ENCODE peak calls at places on chromosomes 1 and 21, in four cellular contexts. J is fibroblast of the aortic adventitia, X is HL-60, S is tibial nerve. Z is an unnamed sample.

GRCh38 chr1:22217811-22218460 is 75.0 kb upstream of the WNT4 start:
- DNase-seq in X (no peak), S (no peak), J (no peak), Z (no peak)

GRCh38 chr1:184558691-184559090 is 171.9 kb downstream of the C1orf21 start:
- DNase-seq in X (no peak), J (no peak), S (no peak), Z (no peak)

GRCh38 chr1:173042806-173043205 is 7.9 kb downstream of the TNFSF18 start:
- DNase-seq in S (no peak), X (no peak), J (no peak), Z (peak)

GRCh38 chr1:84780000-84780716 is 89.9 kb upstream of the SSX2IP start:
- DNase-seq in X (peak), J (peak), S (no peak), Z (peak)

GRCh38 chr1:145965119-145965744 is 742 bp downstream of the POLR3GL start:
- DNase-seq in X (no peak), J (no peak), S (no peak), Z (no peak)

GRCh38 chr1:32742956-32743355 is 40.4 kb upstream of the SYNC start:
- DNase-seq in S (no peak), X (no peak), J (no peak), Z (no peak)

GRCh38 chr1:178533547-178533946 is 20.6 kb downstream of the TEX35 start:
- DNase-seq in S (no peak), J (no peak), X (no peak), Z (no peak)

GRCh38 chr1:234957330-234958065 is 171.1 kb downstream of the TOMM20 start:
- DNase-seq in S (no peak), J (peak), X (no peak), Z (peak)

GRCh38 chr1:107010582-107010981 is 45.9 kb upstream of the PRMT6 start:
- DNase-seq in X (no peak), S (no peak), J (no peak), Z (no peak)

GRCh38 chr21:45460611-45461368 is 55.8 kb downstream of the COL18A1 start:
- DNase-seq in J (peak), S (no peak), X (no peak), Z (peak)

GRCh38 chr1:226939439-226940028 is 560 bp upstream of the COQ8A start:
- DNase-seq in S (no peak), X (peak), J (no peak), Z (no peak)

GRCh38 chr1:168301664-168302320 is 21.1 kb downstream of the TBX19 start:
- DNase-seq in X (no peak), J (peak), S (no peak), Z (peak)

GRCh38 chr1:14915356-14916054 is 238.0 kb upstream of the TMEM51 start:
- DNase-seq in J (peak), X (peak), S (no peak), Z (peak)

GRCh38 chr1:238672262-238672661 is 714.1 kb upstream of the CHRM3 start:
- DNase-seq in X (no peak), J (peak), S (no peak), Z (no peak)

GRCh38 chr1:23426828-23427227 is 2.3 kb upstream of the TCEA3 start:
- DNase-seq in S (no peak), J (no peak), X (no peak), Z (no peak)

GRCh38 chr1:10181154-10181553 is 29.2 kb upstream of the KIF1B start:
- DNase-seq in J (no peak), X (no peak), S (no peak), Z (no peak)

GRCh38 chr1:63662846-63663245 is 69.6 kb downstream of the PGM1 start:
- DNase-seq in X (no peak), S (no peak), J (peak), Z (peak)

GRCh38 chr1:24065314-24065713 is 46.6 kb downstream of the MYOM3 start:
- DNase-seq in J (no peak), S (no peak), X (no peak), Z (no peak)

GRCh38 chr1:243730499-243731150 is 119.4 kb downstream of the AKT3 start:
- DNase-seq in X (peak), S (no peak), J (no peak), Z (no peak)

GRCh38 chr1:153679337-153680119 is 1.0 kb downstream of the NPR1 start:
- DNase-seq in S (no peak), J (no peak), X (no peak), Z (peak)

GRCh38 chr1:156122519-156123355 is 8.2 kb downstream of the LMNA start:
- DNase-seq in S (no peak), J (peak), X (no peak), Z (peak)

GRCh38 chr1:7752512-7753417 is 18.3 kb upstream of the VAMP3 start:
- DNase-seq in S (peak), J (peak), X (peak), Z (peak)

GRCh38 chr1:101026394-101026788 is 807 bp upstream of the DPH5 start:
- DNase-seq in J (no peak), X (no peak), S (no peak), Z (no peak)

GRCh38 chr1:45928486-45929205 is 125.2 kb downstream of the MAST2 start:
- DNase-seq in X (no peak), J (no peak), S (no peak), Z (no peak)

GRCh38 chr1:71414229-71414628 is 333.4 kb upstream of the ZRANB2 start:
- DNase-seq in S (no peak), X (peak), J (no peak), Z (peak)

DNA sequence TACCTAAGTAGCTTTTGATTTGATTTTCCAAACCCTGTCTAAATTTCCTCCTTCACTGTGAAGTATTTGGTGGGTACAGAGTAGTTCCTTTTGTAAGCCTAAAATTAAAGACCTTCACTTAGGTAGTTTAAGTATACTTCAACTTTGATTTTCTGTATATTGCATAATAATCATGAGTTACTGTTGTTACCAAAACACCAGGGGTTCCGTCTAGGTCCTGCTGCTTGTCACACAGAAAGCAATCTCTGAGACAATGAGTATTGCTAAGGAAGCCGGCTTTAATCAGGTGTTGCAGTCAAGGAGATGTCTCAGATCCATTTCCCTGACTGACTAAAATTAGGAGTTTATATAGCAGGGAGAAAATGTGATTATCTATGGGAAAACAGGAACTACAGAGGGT is 15.3 kb downstream of the RPS6KC1 start:
- DNase-seq in J (no peak), X (no peak), S (no peak), Z (no peak)
- TF ChIP-seq CTCF in J (no peak), X (no peak), S (no peak), Z (no peak)

DNA sequence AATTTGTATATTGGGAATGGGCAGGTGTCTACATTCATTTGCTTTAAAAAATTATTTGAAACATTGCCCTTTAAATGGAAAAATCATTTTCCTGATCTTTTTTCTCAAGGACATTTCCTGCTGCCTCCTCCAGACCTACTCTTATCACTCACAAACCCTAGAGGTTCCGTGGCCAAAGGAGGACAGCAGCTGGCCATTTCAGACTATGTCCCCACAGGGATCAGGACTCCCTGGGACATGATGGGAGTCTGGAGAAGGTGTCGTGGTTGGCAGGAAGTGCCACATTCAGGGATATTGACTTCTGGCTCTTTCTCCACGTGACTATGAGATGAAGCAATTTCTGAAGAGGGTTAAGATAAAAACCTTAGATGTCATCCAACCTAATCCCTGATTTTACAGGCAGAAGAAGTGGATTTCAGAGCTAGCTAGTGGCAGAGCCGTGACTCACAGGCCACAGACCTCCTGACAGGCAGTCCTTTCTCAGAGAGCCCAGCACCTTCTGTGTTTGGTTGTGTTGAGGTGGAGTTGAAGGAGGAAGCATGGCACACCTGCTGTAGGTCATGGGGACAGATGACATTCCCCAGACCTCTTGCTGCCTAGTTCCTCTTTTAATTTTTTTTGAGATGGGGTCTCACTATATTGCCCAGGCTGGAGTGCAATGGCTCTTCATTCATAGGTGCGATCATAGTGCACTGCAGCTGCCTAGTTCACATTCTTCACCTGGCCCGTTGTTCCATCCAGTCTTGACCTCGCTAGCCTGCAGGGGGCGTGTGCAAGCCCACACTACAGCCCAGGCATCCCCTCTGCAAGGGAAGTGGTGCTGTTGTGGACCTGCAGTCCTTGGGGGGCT is 25.5 kb upstream of the IL10 start:
- DNase-seq in X (no peak), J (peak), S (no peak), Z (peak)
- TF ChIP-seq CTCF in X (peak), J (peak), S (no peak), Z (peak)

GRCh38 chr1:219568728-219569127 is 44.2 kb downstream of the ZC3H11B start:
- DNase-seq in J (no peak), S (no peak), X (no peak), Z (no peak)

GRCh38 chr1:219563568-219563967 is 49.3 kb downstream of the ZC3H11B start:
- DNase-seq in J (no peak), S (no peak), X (no peak), Z (no peak)

GRCh38 chr1:219573158-219573557 is 39.7 kb downstream of the ZC3H11B start:
- DNase-seq in S (no peak), X (no peak), J (no peak), Z (no peak)

GRCh38 chr1:219564072-219564471 is 48.8 kb downstream of the ZC3H11B start:
- DNase-seq in X (no peak), J (no peak), S (no peak), Z (no peak)

DNA sequence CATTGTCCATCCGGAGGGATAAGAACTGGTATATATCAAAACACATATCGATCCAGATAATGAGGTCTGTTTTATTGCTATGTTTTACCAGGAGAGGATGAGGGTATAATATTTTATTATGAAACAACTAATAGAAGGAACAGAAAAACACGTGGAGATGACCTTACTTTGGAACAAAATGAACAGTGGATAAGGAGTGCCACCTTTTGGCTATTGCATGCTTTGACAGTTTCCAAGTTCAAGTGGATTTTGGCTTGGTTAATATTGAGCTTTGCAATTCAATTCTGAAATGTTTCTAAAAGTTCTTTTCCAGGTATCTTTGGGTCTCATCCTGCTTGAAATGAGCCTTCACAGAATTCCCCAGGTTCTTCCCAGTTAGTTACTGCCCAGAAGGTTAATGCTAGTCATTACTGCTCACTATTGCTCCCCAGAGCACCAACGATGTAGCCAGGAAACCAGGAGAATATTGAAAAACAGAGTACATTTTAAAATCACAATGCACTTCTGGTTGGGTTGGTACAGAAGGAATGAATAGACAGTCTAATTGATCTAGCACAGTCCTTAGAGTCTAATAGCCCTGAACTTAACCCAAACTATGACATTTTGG is 45.5 kb downstream of the ZC3H11B start:
- DNase-seq in J (peak), X (no peak), S (no peak), Z (peak)
- TF ChIP-seq CTCF in J (peak), X (peak), S (peak), Z (peak)

GRCh38 chr21:31548688-31549087 is 110.8 kb upstream of the SOD1 start:
- DNase-seq in S (no peak), J (no peak), X (no peak), Z (no peak)
- TF ChIP-seq CTCF in S (no peak), J (no peak), X (no peak), Z (no peak)

DNA sequence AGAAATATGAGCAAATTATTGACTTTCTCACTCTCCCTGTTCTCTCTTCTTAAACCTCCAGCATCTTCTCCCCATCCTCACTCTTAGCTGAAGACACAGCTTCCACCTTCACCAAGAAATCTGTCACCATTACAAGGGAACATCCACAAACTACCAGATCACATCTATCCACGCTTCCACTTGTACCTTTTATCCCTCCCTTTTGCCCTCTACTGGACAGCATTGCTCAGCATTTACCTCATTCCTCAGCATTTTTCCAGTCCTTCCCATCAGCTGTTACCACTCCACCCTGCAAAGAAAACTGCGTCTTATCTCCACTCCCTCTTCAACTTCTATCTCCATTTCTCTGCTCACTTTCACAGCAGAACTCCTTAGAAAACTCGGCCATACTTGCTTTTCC is 42.6 kb downstream of the KCNJ6 start:
- DNase-seq in J (peak), X (no peak), S (no peak), Z (peak)
- TF ChIP-seq CTCF in J (no peak), X (no peak), S (no peak), Z (peak)

Z was measured in cardiac fibroblast.